ENCODE peak calls at places on chromosome 14, in ten cellular contexts. One of them, this sample, is unnamed.

GRCh38 chr14:100592461-100592871 is 5.2 kb upstream of the BEGAIN start:
- DNase-seq in ovary: peak; percentile 16
- DNase-seq in type B pancreatic cell: no peak
- DNase-seq in fibroblast of mammary gland: no peak
- DNase-seq in cardiac fibroblast: no peak
- DNase-seq in adrenal gland: no peak
- DNase-seq in Panc1: no peak
- DNase-seq in HFFc6: no peak
- DNase-seq in choroid plexus epithelial cell: no peak
- DNase-seq in AG09309: no peak
- DNase-seq in this sample: no peak

GRCh38 chr14:48937796-48938195 is 648.4 kb downstream of the RPS29 start:
- DNase-seq in choroid plexus epithelial cell: no peak
- DNase-seq in type B pancreatic cell: no peak
- DNase-seq in ovary: no peak
- DNase-seq in Panc1: no peak
- DNase-seq in AG09309: no peak
- DNase-seq in cardiac fibroblast: peak; percentile 0
- DNase-seq in adrenal gland: peak; percentile 22
- DNase-seq in fibroblast of mammary gland: peak; percentile 36
- DNase-seq in HFFc6: no peak
- DNase-seq in this sample: no peak

GRCh38 chr14:26370118-26370517 is 227.7 kb downstream of the NOVA1 start:
- DNase-seq in type B pancreatic cell: no peak
- DNase-seq in ovary: no peak
- DNase-seq in adrenal gland: no peak
- DNase-seq in Panc1: no peak
- DNase-seq in choroid plexus epithelial cell: peak; percentile 44
- DNase-seq in HFFc6: no peak
- DNase-seq in AG09309: no peak
- DNase-seq in fibroblast of mammary gland: peak; percentile 19
- DNase-seq in cardiac fibroblast: no peak
- DNase-seq in this sample: no peak

GRCh38 chr14:76805245-76805644 is 7.4 kb downstream of the ANGEL1 start:
- DNase-seq in type B pancreatic cell: no peak
- DNase-seq in cardiac fibroblast: no peak
- DNase-seq in AG09309: no peak
- DNase-seq in choroid plexus epithelial cell: no peak
- DNase-seq in HFFc6: no peak
- DNase-seq in Panc1: no peak
- DNase-seq in adrenal gland: no peak
- DNase-seq in ovary: no peak
- DNase-seq in fibroblast of mammary gland: no peak
- DNase-seq in this sample: no peak

GRCh38 chr14:58725226-58725625 is 87.5 kb downstream of the DACT1 start:
- DNase-seq in cardiac fibroblast: no peak
- DNase-seq in adrenal gland: no peak
- DNase-seq in HFFc6: no peak
- DNase-seq in fibroblast of mammary gland: no peak
- DNase-seq in choroid plexus epithelial cell: no peak
- DNase-seq in type B pancreatic cell: no peak
- DNase-seq in AG09309: no peak
- DNase-seq in ovary: no peak
- DNase-seq in Panc1: no peak
- DNase-seq in this sample: no peak

GRCh38 chr14:75906680-75907280 is 75.0 kb downstream of the TGFB3 start:
- DNase-seq in adrenal gland: peak; percentile 84
- DNase-seq in AG09309: no peak
- DNase-seq in cardiac fibroblast: peak; percentile 81
- DNase-seq in Panc1: peak; percentile 18
- DNase-seq in choroid plexus epithelial cell: peak; percentile 84
- DNase-seq in type B pancreatic cell: no peak
- DNase-seq in HFFc6: peak; percentile 55
- DNase-seq in ovary: peak; percentile 45
- DNase-seq in fibroblast of mammary gland: peak; percentile 75
- DNase-seq in this sample: peak; percentile 32

GRCh38 chr14:81384900-81385299 is 15.2 kb downstream of the STON2 start:
- DNase-seq in adrenal gland: no peak
- DNase-seq in Panc1: no peak
- DNase-seq in HFFc6: no peak
- DNase-seq in cardiac fibroblast: no peak
- DNase-seq in AG09309: no peak
- DNase-seq in type B pancreatic cell: no peak
- DNase-seq in ovary: no peak
- DNase-seq in fibroblast of mammary gland: peak; percentile 51
- DNase-seq in choroid plexus epithelial cell: peak; percentile 16
- DNase-seq in this sample: no peak

GRCh38 chr14:52879958-52880357 is 70.9 kb downstream of the FERMT2 start:
- DNase-seq in HFFc6: no peak
- DNase-seq in type B pancreatic cell: no peak
- DNase-seq in cardiac fibroblast: peak; percentile 72
- DNase-seq in ovary: no peak
- DNase-seq in fibroblast of mammary gland: peak; percentile 79
- DNase-seq in adrenal gland: no peak
- DNase-seq in Panc1: no peak
- DNase-seq in AG09309: no peak
- DNase-seq in choroid plexus epithelial cell: peak; percentile 55
- DNase-seq in this sample: no peak

GRCh38 chr14:58752782-58753181 is 115.0 kb downstream of the DACT1 start:
- DNase-seq in AG09309: no peak
- DNase-seq in adrenal gland: peak; percentile 90
- DNase-seq in type B pancreatic cell: no peak
- DNase-seq in choroid plexus epithelial cell: no peak
- DNase-seq in cardiac fibroblast: peak; percentile 24
- DNase-seq in HFFc6: no peak
- DNase-seq in fibroblast of mammary gland: no peak
- DNase-seq in Panc1: no peak
- DNase-seq in ovary: peak; percentile 79
- DNase-seq in this sample: no peak

GRCh38 chr14:61284001-61284400 is 2.9 kb upstream of the TMEM30B start:
- DNase-seq in choroid plexus epithelial cell: no peak
- DNase-seq in ovary: no peak
- DNase-seq in AG09309: no peak
- DNase-seq in fibroblast of mammary gland: no peak
- DNase-seq in Panc1: no peak
- DNase-seq in adrenal gland: no peak
- DNase-seq in type B pancreatic cell: no peak
- DNase-seq in HFFc6: no peak
- DNase-seq in cardiac fibroblast: no peak
- DNase-seq in this sample: no peak

GRCh38 chr14:65878586-65878985 is 466.1 kb downstream of the FUT8 start:
- DNase-seq in fibroblast of mammary gland: no peak
- DNase-seq in Panc1: no peak
- DNase-seq in adrenal gland: no peak
- DNase-seq in choroid plexus epithelial cell: no peak
- DNase-seq in ovary: no peak
- DNase-seq in cardiac fibroblast: no peak
- DNase-seq in type B pancreatic cell: no peak
- DNase-seq in AG09309: no peak
- DNase-seq in HFFc6: no peak
- DNase-seq in this sample: no peak

GRCh38 chr14:102096569-102097188 is 9.8 kb upstream of the HSP90AA1 start:
- DNase-seq in fibroblast of mammary gland: peak; percentile 84
- DNase-seq in Panc1: peak; percentile 36
- DNase-seq in AG09309: peak; percentile 18
- DNase-seq in HFFc6: peak; percentile 58
- DNase-seq in adrenal gland: peak; percentile 92
- DNase-seq in cardiac fibroblast: peak; percentile 78
- DNase-seq in choroid plexus epithelial cell: peak; percentile 83
- DNase-seq in ovary: peak; percentile 92
- DNase-seq in type B pancreatic cell: no peak
- DNase-seq in this sample: peak; percentile 60

GRCh38 chr14:92850492-92850891 is 56.4 kb downstream of the GOLGA5 start:
- DNase-seq in AG09309: no peak
- DNase-seq in ovary: no peak
- DNase-seq in type B pancreatic cell: no peak
- DNase-seq in Panc1: no peak
- DNase-seq in fibroblast of mammary gland: peak; percentile 30
- DNase-seq in adrenal gland: no peak
- DNase-seq in HFFc6: peak; percentile 55
- DNase-seq in cardiac fibroblast: peak; percentile 39
- DNase-seq in choroid plexus epithelial cell: no peak
- DNase-seq in this sample: no peak

GRCh38 chr14:67557118-67557517 is 24.0 kb downstream of the PLEKHH1 start:
- DNase-seq in choroid plexus epithelial cell: peak; percentile 58
- DNase-seq in ovary: no peak
- DNase-seq in fibroblast of mammary gland: no peak
- DNase-seq in HFFc6: no peak
- DNase-seq in adrenal gland: no peak
- DNase-seq in cardiac fibroblast: peak; percentile 22
- DNase-seq in AG09309: no peak
- DNase-seq in Panc1: no peak
- DNase-seq in type B pancreatic cell: no peak
- DNase-seq in this sample: no peak

GRCh38 chr14:74528886-74529285 is 35.3 kb downstream of the ISCA2 start:
- DNase-seq in Panc1: no peak
- DNase-seq in HFFc6: no peak
- DNase-seq in choroid plexus epithelial cell: no peak
- DNase-seq in cardiac fibroblast: no peak
- DNase-seq in fibroblast of mammary gland: no peak
- DNase-seq in adrenal gland: no peak
- DNase-seq in ovary: no peak
- DNase-seq in type B pancreatic cell: no peak
- DNase-seq in AG09309: no peak
- DNase-seq in this sample: no peak

GRCh38 chr14:106564058-106564643 is 1037.8 kb downstream of the TMEM121 start:
- DNase-seq in HFFc6: no peak
- DNase-seq in choroid plexus epithelial cell: no peak
- DNase-seq in Panc1: peak; percentile 18
- DNase-seq in AG09309: no peak
- DNase-seq in fibroblast of mammary gland: no peak
- DNase-seq in type B pancreatic cell: no peak
- DNase-seq in cardiac fibroblast: peak; percentile 1
- DNase-seq in ovary: no peak
- DNase-seq in adrenal gland: no peak
- DNase-seq in this sample: no peak

GRCh38 chr14:89296281-89296745 is 120.7 kb downstream of the FOXN3 start:
- DNase-seq in type B pancreatic cell: no peak
- DNase-seq in choroid plexus epithelial cell: no peak
- DNase-seq in fibroblast of mammary gland: no peak
- DNase-seq in adrenal gland: no peak
- DNase-seq in AG09309: no peak
- DNase-seq in HFFc6: no peak
- DNase-seq in ovary: no peak
- DNase-seq in cardiac fibroblast: no peak
- DNase-seq in Panc1: no peak
- DNase-seq in this sample: no peak
- TF ChIP-seq CTCF in type B pancreatic cell: no peak
- TF ChIP-seq CTCF in choroid plexus epithelial cell: no peak
- TF ChIP-seq CTCF in fibroblast of mammary gland: no peak
- TF ChIP-seq CTCF in adrenal gland: no peak
- TF ChIP-seq CTCF in AG09309: no peak
- TF ChIP-seq CTCF in HFFc6: no peak
- TF ChIP-seq CTCF in ovary: no peak
- TF ChIP-seq CTCF in cardiac fibroblast: no peak
- TF ChIP-seq CTCF in Panc1: no peak
- TF ChIP-seq CTCF in this sample: no peak

DNA sequence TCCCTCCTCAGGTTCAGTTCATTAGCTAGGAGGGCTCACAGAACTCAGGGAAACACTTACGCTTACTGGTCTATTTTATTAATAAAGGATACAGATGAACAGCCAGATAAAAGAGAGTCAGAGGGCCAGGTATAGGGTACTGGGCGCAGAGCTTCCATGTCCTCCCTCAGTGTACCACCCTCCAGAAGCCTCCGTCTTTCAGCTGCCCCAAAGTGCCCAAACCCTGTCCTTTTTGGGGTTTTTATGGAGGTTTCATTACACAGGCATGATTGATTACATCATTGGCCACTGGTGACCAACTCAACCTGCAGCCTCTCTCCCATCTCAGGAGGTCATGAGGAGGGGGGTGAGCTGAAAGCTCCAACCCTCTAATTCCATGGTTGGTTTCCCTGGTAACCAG is 7.5 kb upstream of the SERPINA5 start:
- DNase-seq in fibroblast of mammary gland: no peak
- DNase-seq in adrenal gland: no peak
- DNase-seq in ovary: no peak
- DNase-seq in type B pancreatic cell: no peak
- DNase-seq in choroid plexus epithelial cell: no peak
- DNase-seq in Panc1: no peak
- DNase-seq in cardiac fibroblast: no peak
- DNase-seq in AG09309: no peak
- DNase-seq in HFFc6: no peak
- DNase-seq in this sample: no peak
- TF ChIP-seq CTCF in fibroblast of mammary gland: no peak
- TF ChIP-seq CTCF in adrenal gland: no peak
- TF ChIP-seq CTCF in ovary: no peak
- TF ChIP-seq CTCF in type B pancreatic cell: no peak
- TF ChIP-seq CTCF in choroid plexus epithelial cell: no peak
- TF ChIP-seq CTCF in Panc1: no peak
- TF ChIP-seq CTCF in cardiac fibroblast: no peak
- TF ChIP-seq CTCF in AG09309: no peak
- TF ChIP-seq CTCF in HFFc6: no peak
- TF ChIP-seq CTCF in this sample: no peak

GRCh38 chr14:91270619-91271018 is 26.1 kb upstream of the GPR68 start:
- DNase-seq in adrenal gland: no peak
- DNase-seq in AG09309: no peak
- DNase-seq in Panc1: no peak
- DNase-seq in cardiac fibroblast: no peak
- DNase-seq in ovary: no peak
- DNase-seq in choroid plexus epithelial cell: no peak
- DNase-seq in type B pancreatic cell: no peak
- DNase-seq in HFFc6: no peak
- DNase-seq in fibroblast of mammary gland: no peak
- DNase-seq in this sample: no peak
- TF ChIP-seq CTCF in adrenal gland: no peak
- TF ChIP-seq CTCF in AG09309: no peak
- TF ChIP-seq CTCF in Panc1: no peak
- TF ChIP-seq CTCF in cardiac fibroblast: no peak
- TF ChIP-seq CTCF in ovary: no peak
- TF ChIP-seq CTCF in choroid plexus epithelial cell: no peak
- TF ChIP-seq CTCF in type B pancreatic cell: no peak
- TF ChIP-seq CTCF in HFFc6: no peak
- TF ChIP-seq CTCF in fibroblast of mammary gland: no peak
- TF ChIP-seq CTCF in this sample: no peak

DNA sequence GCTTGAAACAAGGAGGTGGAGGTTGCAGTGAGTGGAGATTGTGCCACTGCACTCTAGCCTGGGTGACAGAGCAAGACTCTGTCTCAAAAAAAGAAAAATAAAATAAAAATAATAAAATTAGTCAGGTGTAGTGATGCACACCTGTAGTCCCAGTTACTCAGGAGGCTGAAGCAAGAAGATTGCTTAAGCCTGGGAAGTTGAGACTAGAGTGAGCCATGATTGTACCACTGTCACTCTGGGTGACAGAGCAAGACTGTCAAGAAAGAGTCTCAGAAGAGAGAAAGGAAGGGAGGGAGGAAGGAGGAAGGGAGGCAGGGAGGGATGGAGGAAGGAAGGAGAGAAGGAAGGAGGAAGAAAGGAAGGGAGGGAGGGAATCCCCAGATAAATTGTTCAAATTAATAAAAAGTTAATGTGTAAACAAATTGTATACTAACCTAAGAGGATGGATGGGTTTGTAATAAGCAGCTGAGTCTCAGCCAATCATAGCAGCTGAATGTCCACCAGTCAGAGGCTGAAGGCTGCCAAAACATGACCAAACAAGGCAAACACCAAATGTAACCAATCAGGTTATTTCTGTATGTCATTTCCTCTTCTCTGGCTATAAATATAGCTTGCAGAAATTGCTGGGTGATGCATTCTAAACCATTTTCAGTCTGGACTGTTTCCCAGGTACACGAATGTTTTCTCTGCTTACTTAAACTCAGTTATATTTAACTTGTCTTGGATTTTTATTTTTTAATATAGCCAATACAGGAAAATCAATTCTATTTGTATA is 6.1 kb upstream of the CDCA4 start:
- DNase-seq in adrenal gland: no peak
- DNase-seq in cardiac fibroblast: peak; percentile 75
- DNase-seq in type B pancreatic cell: no peak
- DNase-seq in fibroblast of mammary gland: peak; percentile 80
- DNase-seq in Panc1: no peak
- DNase-seq in choroid plexus epithelial cell: peak; percentile 50
- DNase-seq in ovary: no peak
- DNase-seq in AG09309: no peak
- DNase-seq in HFFc6: peak; percentile 52
- DNase-seq in this sample: no peak
- TF ChIP-seq CTCF in adrenal gland: no peak
- TF ChIP-seq CTCF in cardiac fibroblast: no peak
- TF ChIP-seq CTCF in type B pancreatic cell: no peak
- TF ChIP-seq CTCF in fibroblast of mammary gland: no peak
- TF ChIP-seq CTCF in Panc1: no peak
- TF ChIP-seq CTCF in choroid plexus epithelial cell: no peak
- TF ChIP-seq CTCF in ovary: no peak
- TF ChIP-seq CTCF in AG09309: no peak
- TF ChIP-seq CTCF in HFFc6: no peak
- TF ChIP-seq CTCF in this sample: no peak